ENCODE peak calls at places on chromosomes 12 and 14, in four cellular contexts. One of them, this sample, is unnamed.

GRCh38 chr12:132154341-132154761 is 10.1 kb downstream of the NOC4L start:
- DNase-seq in RPMI7951: no peak
- DNase-seq in LoVo: no peak
- DNase-seq in activated CD8-positive, alpha-beta memory T cell treated with anti-CD3 and anti-CD28 coated beads for 1 hour: no peak
- DNase-seq in this sample: no peak

GRCh38 chr12:48961331-48961730 is 4.0 kb upstream of the ARF3 start:
- DNase-seq in RPMI7951: peak
- DNase-seq in LoVo: no peak
- DNase-seq in activated CD8-positive, alpha-beta memory T cell treated with anti-CD3 and anti-CD28 coated beads for 1 hour: no peak
- DNase-seq in this sample: no peak

GRCh38 chr12:111046896-111047295 is 126.5 kb upstream of the MYL2 start:
- DNase-seq in RPMI7951: no peak
- DNase-seq in LoVo: no peak
- DNase-seq in activated CD8-positive, alpha-beta memory T cell treated with anti-CD3 and anti-CD28 coated beads for 1 hour: no peak
- DNase-seq in this sample: no peak

GRCh38 chr12:27335364-27336145 is 2.9 kb downstream of the BMAL2 start:
- DNase-seq in RPMI7951: no peak
- DNase-seq in LoVo: no peak
- DNase-seq in activated CD8-positive, alpha-beta memory T cell treated with anti-CD3 and anti-CD28 coated beads for 1 hour: no peak
- DNase-seq in this sample: no peak

GRCh38 chr12:121793501-121793835 is at the start of gene RHOF:
- DNase-seq in RPMI7951: no peak
- DNase-seq in LoVo: peak
- DNase-seq in activated CD8-positive, alpha-beta memory T cell treated with anti-CD3 and anti-CD28 coated beads for 1 hour: no peak
- DNase-seq in this sample: no peak

GRCh38 chr14:96747608-96748007 is 49.6 kb upstream of the VRK1 start:
- DNase-seq in RPMI7951: no peak
- DNase-seq in LoVo: no peak
- DNase-seq in activated CD8-positive, alpha-beta memory T cell treated with anti-CD3 and anti-CD28 coated beads for 1 hour: no peak
- DNase-seq in this sample: no peak

GRCh38 chr14:69658664-69659261 is 47.4 kb downstream of the SUSD6 start:
- DNase-seq in RPMI7951: no peak
- DNase-seq in LoVo: no peak
- DNase-seq in activated CD8-positive, alpha-beta memory T cell treated with anti-CD3 and anti-CD28 coated beads for 1 hour: no peak
- DNase-seq in this sample: no peak

GRCh38 chr12:27434673-27435565 is 11.6 kb upstream of the SMCO2 start:
- DNase-seq in RPMI7951: peak
- DNase-seq in LoVo: peak
- DNase-seq in activated CD8-positive, alpha-beta memory T cell treated with anti-CD3 and anti-CD28 coated beads for 1 hour: no peak
- DNase-seq in this sample: peak

GRCh38 chr12:116597886-116598285 is 38.7 kb downstream of the MAP1LC3B2 start:
- DNase-seq in RPMI7951: no peak
- DNase-seq in LoVo: no peak
- DNase-seq in activated CD8-positive, alpha-beta memory T cell treated with anti-CD3 and anti-CD28 coated beads for 1 hour: no peak
- DNase-seq in this sample: no peak

GRCh38 chr12:49367381-49368239 is at the start of gene SPATS2:
- DNase-seq in RPMI7951: peak
- DNase-seq in LoVo: no peak
- DNase-seq in activated CD8-positive, alpha-beta memory T cell treated with anti-CD3 and anti-CD28 coated beads for 1 hour: no peak
- DNase-seq in this sample: peak

GRCh38 chr14:52954346-52955214 is 3.7 kb upstream of the FERMT2 start:
- DNase-seq in RPMI7951: no peak
- DNase-seq in LoVo: no peak
- DNase-seq in activated CD8-positive, alpha-beta memory T cell treated with anti-CD3 and anti-CD28 coated beads for 1 hour: no peak
- DNase-seq in this sample: no peak

GRCh38 chr14:18660585-18660922 is 59.6 kb downstream of the OR11H12 start:
- DNase-seq in RPMI7951: no peak
- DNase-seq in LoVo: no peak
- DNase-seq in activated CD8-positive, alpha-beta memory T cell treated with anti-CD3 and anti-CD28 coated beads for 1 hour: no peak
- DNase-seq in this sample: no peak

This sample was measured in A673.